ENCODE peak calls at places on chromosomes 5 and 9, in eight cellular contexts. W is Peyer's patch, B is right atrium auricular region, S is brain microvascular endothelial cell, R is breast epithelium, Q is sigmoid colon, A is tibial nerve, E is stomach. C is an unnamed sample.

GRCh38 chr9:109894921-109895758 is 115.1 kb downstream of the PALM2AKAP2 start:
- DNase-seq in W (no peak), B (no peak), S (peak), R (no peak), Q (no peak), A (no peak), E (no peak), C (peak)

GRCh38 chr9:76441551-76442322 is 17.2 kb upstream of the GCNT1 start:
- DNase-seq in W (no peak), B (no peak), S (peak), R (no peak), Q (no peak), A (no peak), E (no peak), C (peak)

GRCh38 chr5:132109494-132110053 is 36.0 kb downstream of the CSF2 start:
- DNase-seq in W (no peak), B (no peak), S (no peak), R (no peak), Q (no peak), A (no peak), E (no peak), C (no peak)

GRCh38 chr5:32612134-32612888 is 27.0 kb downstream of the SUB1 start:
- DNase-seq in W (no peak), B (no peak), S (peak), R (no peak), Q (no peak), A (no peak), E (no peak), C (peak)

GRCh38 chr9:136021171-136021890 is 60.2 kb upstream of the UBAC1 start:
- DNase-seq in W (no peak), B (no peak), S (no peak), R (peak), Q (no peak), A (no peak), E (no peak), C (no peak)

GRCh38 chr5:178377583-178378270 is 145.1 kb upstream of the PHYKPL start:
- DNase-seq in W (no peak), B (no peak), S (no peak), R (no peak), Q (no peak), A (no peak), E (no peak), C (no peak)

GRCh38 chr5:81657386-81657785 is 93.5 kb downstream of the SSBP2 start:
- DNase-seq in W (no peak), B (no peak), S (no peak), R (no peak), Q (no peak), A (no peak), E (no peak), C (no peak)

GRCh38 chr9:5892456-5893133 is 1.9 kb downstream of the MLANA start:
- DNase-seq in W (no peak), B (no peak), S (no peak), R (no peak), Q (no peak), A (no peak), E (no peak), C (no peak)

GRCh38 chr9:109780453-109781033 is 545 bp downstream of the PALM2AKAP2 start:
- DNase-seq in W (no peak), B (no peak), S (no peak), R (no peak), Q (no peak), A (no peak), E (no peak), C (peak)

GRCh38 chr9:125758986-125759811 is 12.0 kb downstream of the PBX3 start:
- DNase-seq in W (no peak), B (no peak), S (no peak), R (no peak), Q (peak), A (no peak), E (no peak), C (peak)
- H3K4me3 ChIP-seq in W (peak), B (peak), S (no peak), R (no peak), Q (no peak), A (peak), E (peak), C (peak)

DNA sequence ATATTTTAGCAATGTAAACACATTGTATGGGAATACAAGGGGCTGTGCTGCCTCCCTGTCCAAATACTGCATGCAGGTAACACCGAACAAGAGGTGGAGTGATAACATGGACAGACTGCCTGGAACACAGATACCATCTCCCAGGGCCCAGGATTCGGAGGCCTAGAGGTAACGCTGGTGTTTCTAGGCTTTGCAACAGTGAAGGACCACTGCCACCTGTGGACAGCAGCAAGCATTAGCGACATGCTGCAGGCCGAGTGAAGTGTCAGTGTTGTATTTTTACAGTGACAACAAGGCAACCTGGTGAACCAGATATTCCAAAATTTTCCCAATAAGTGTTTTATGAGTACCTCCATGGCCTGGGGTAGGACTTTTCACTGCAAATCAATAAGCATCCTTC is 379.2 kb downstream of the DMRT2 start:
- DNase-seq in W (no peak), B (no peak), S (no peak), R (no peak), Q (no peak), A (peak), E (no peak), C (no peak)
- TF ChIP-seq CTCF in W (no peak), B (peak), S (no peak), R (peak), Q (no peak), A (no peak), E (no peak), C (peak)

GRCh38 chr5:115461093-115461492 is 83.5 kb downstream of the FEM1C start:
- DNase-seq in W (no peak), B (no peak), S (no peak), R (no peak), Q (no peak), A (no peak), E (no peak), C (no peak)
- H3K4me3 ChIP-seq in W (no peak), B (no peak), S (no peak), R (no peak), Q (no peak), A (no peak), E (no peak), C (no peak)

DNA sequence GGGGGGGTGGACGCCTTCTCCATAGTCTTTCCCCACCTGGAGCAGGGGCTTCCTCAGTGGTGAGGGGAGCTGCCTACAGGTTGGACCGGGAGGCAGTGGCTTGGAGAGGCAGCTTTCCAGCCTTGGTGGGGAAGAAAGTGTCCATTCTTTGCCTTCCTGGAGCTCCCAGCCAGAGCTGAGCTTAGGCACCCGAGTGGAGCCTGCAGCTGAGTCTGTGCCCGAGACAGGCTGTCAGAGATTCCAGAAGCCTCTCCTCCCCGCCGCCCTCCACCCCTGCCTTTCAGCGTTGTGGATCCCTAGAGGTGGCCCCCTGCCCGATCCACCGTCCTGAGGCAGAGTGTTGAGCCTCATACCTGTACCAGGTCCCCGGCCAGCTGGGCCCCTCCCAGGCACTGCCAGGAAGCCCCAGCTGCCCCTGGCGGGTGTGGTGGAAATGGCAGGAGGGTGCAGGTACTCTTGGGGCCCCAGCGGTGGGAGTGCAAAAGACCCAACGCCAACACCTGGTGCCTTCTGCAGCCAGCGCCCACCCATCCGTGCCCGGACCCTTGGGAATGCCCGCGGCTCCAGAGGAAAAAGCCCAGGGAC is 112.0 kb downstream of the RXRA start:
- DNase-seq in W (no peak), B (no peak), S (no peak), R (no peak), Q (no peak), A (no peak), E (peak), C (no peak)
- TF ChIP-seq CTCF in W (peak), B (no peak), S (no peak), R (no peak), Q (no peak), A (no peak), E (no peak), C (no peak)

GRCh38 chr5:73826301-73826700 is 200.3 kb downstream of the ARHGEF28 start:
- DNase-seq in W (no peak), B (no peak), S (no peak), R (no peak), Q (no peak), A (no peak), E (no peak), C (no peak)
- H3K4me3 ChIP-seq in W (no peak), B (no peak), S (no peak), R (no peak), Q (no peak), A (no peak), E (no peak), C (no peak)